ENCODE peak calls at places on chromosomes 12 and 14, in nine cellular contexts. L is stimulated activated CD8-positive, alpha-beta memory T cell treated with anti-CD3 and anti-CD28 coated beads, Interleukin-4, amount 100 ng/mL, for 48 hours; P is HFF-Myc; A is A549; S is SK-MEL-5; M is lower leg skin; K is left colon; H is AG08396; F is tibial artery. T is an unnamed sample.

GRCh38 chr12:857611-858010 is 91.9 kb downstream of the RAD52 start:
- DNase-seq in L (no peak), P (no peak), A (peak), S (no peak), M (peak), K (no peak), H (peak), F (peak), T (no peak)

GRCh38 chr14:75373133-75373532 is 54.7 kb upstream of the JDP2 start:
- DNase-seq in L (no peak), P (no peak), A (no peak), S (no peak), M (no peak), K (no peak), H (no peak), F (no peak), T (no peak)

GRCh38 chr12:124828264-124829007 is 35.2 kb downstream of the SCARB1 start:
- DNase-seq in L (no peak), P (no peak), A (peak), S (no peak), M (no peak), K (peak), H (peak), F (no peak), T (no peak)

GRCh38 chr14:97120204-97121120 is 323.3 kb downstream of the VRK1 start:
- DNase-seq in L (peak), P (no peak), A (no peak), S (no peak), M (no peak), K (no peak), H (no peak), F (no peak), T (peak)

GRCh38 chr14:69183735-69184134 is 7.6 kb upstream of the EXD2 start:
- DNase-seq in L (no peak), P (no peak), A (no peak), S (no peak), M (no peak), K (no peak), H (no peak), F (no peak), T (no peak)

GRCh38 chr14:68576496-68577244 is 216.2 kb downstream of the ZFP36L1 start:
- DNase-seq in L (no peak), P (no peak), A (peak), S (peak), M (no peak), K (no peak), H (no peak), F (peak), T (no peak)

GRCh38 chr14:21097616-21098133 is 780 bp downstream of the ZNF219 start:
- DNase-seq in L (no peak), P (no peak), A (no peak), S (no peak), M (no peak), K (peak), H (no peak), F (peak), T (no peak)

GRCh38 chr14:105123981-105124836 is 44.4 kb downstream of the JAG2 start:
- DNase-seq in L (peak), P (no peak), A (no peak), S (no peak), M (no peak), K (no peak), H (peak), F (peak), T (no peak)

GRCh38 chr12:96908170-96908675 is 1.2 kb downstream of the NEDD1 start:
- DNase-seq in L (peak), P (no peak), A (no peak), S (no peak), M (no peak), K (no peak), H (no peak), F (no peak), T (no peak)

GRCh38 chr14:25537846-25538455 is 488.0 kb upstream of the STXBP6 start:
- DNase-seq in L (peak), P (no peak), A (peak), S (peak), M (no peak), K (no peak), H (no peak), F (no peak), T (no peak)

GRCh38 chr12:121036810-121037326 is 2.2 kb downstream of the OASL start:
- DNase-seq in L (peak), P (no peak), A (no peak), S (peak), M (no peak), K (no peak), H (peak), F (no peak), T (peak)